ENCODE peak calls at places on chromosome 15, in ten cellular contexts. Y is erythroblast; F is amniotic stem cell; K is activated B cell treated with CpG ODN at 0.5 μM for 24 hours; A is T-helper 22 cell; E is stimulated activated CD4-positive, alpha-beta T cell treated with anti-CD3 and anti-CD28 coated beads, Interleukin-2, amount 100 ng/mL, for 48 hours; C is hepatic stellate cell; W is K562; G is HT-29; N is psoas muscle. I is an unnamed sample.

GRCh38 chr15:87557871-87558270 is 698.7 kb downstream of the NTRK3 start:
- DNase-seq in C (no peak), E (no peak), N (no peak), K (no peak), F (no peak), Y (no peak), A (no peak), G (no peak), W (no peak), I (no peak)

GRCh38 chr15:69154684-69155083 is 5.8 kb upstream of the GLCE start:
- DNase-seq in Y (no peak), N (no peak), A (no peak), G (no peak), K (no peak), E (no peak), C (peak), W (no peak), F (no peak), I (no peak)

GRCh38 chr15:64894395-64895056 is 17.2 kb upstream of the ANKDD1A start:
- DNase-seq in G (no peak), E (peak), Y (peak), W (no peak), K (peak), N (peak), C (no peak), A (peak), F (no peak), I (peak)

GRCh38 chr15:22955544-22956085 is 24.6 kb downstream of the CYFIP1 start:
- DNase-seq in F (no peak), C (no peak), K (no peak), N (no peak), W (no peak), Y (no peak), G (no peak), A (no peak), E (no peak), I (no peak)

GRCh38 chr15:89999676-90000174 is 1.4 kb upstream of the ZNF710 start:
- DNase-seq in E (no peak), N (peak), G (peak), A (no peak), W (no peak), F (no peak), K (no peak), Y (peak), C (peak), I (peak)

GRCh38 chr15:60970246-60971170 is 258.6 kb downstream of the RORA start:
- DNase-seq in K (no peak), C (no peak), G (no peak), W (no peak), A (no peak), N (no peak), E (no peak), F (no peak), Y (no peak), I (no peak)

GRCh38 chr15:85406916-85407315 is 26.5 kb downstream of the AKAP13 start:
- DNase-seq in E (no peak), A (no peak), Y (no peak), K (no peak), F (no peak), C (peak), W (no peak), N (no peak), G (no peak), I (no peak)

GRCh38 chr15:35557544-35557943 is 11.6 kb upstream of the DPH6 start:
- DNase-seq in A (no peak), C (peak), Y (peak), W (peak), F (peak), G (peak), E (no peak), K (no peak), N (no peak), I (no peak)

GRCh38 chr15:41621200-41622193 is 38.7 kb upstream of the MGA start:
- DNase-seq in K (peak), W (no peak), C (peak), E (peak), A (peak), N (peak), Y (peak), F (peak), G (no peak), I (peak)

GRCh38 chr15:40405501-40406381 is at the start of gene IVD:
- DNase-seq in Y (peak), K (peak), W (no peak), N (peak), C (peak), E (peak), F (peak), A (peak), G (peak), I (peak)

GRCh38 chr15:39640665-39641064 is 59.8 kb downstream of the THBS1 start:
- DNase-seq in N (no peak), K (no peak), F (no peak), G (no peak), A (no peak), Y (no peak), C (no peak), W (no peak), E (no peak), I (no peak)

GRCh38 chr15:41115652-41116115 is 396 bp downstream of the INO80 start:
- DNase-seq in K (peak), N (peak), F (no peak), A (peak), E (peak), C (no peak), G (no peak), Y (peak), W (peak), I (peak)

GRCh38 chr15:50879016-50879415 is 29.5 kb upstream of the AP4E1 start:
- DNase-seq in A (no peak), K (no peak), Y (no peak), N (no peak), C (no peak), E (no peak), G (no peak), W (no peak), F (no peak), I (no peak)

GRCh38 chr15:62665449-62665848 is 377.1 kb upstream of the TPM1 start:
- DNase-seq in A (no peak), K (no peak), G (no peak), C (peak), W (no peak), E (no peak), Y (no peak), F (no peak), N (no peak), I (peak)

GRCh38 chr15:76293361-76293760 is 17.9 kb downstream of the ETFA start:
- DNase-seq in W (no peak), C (no peak), A (no peak), K (no peak), Y (no peak), N (no peak), E (no peak), F (no peak), G (no peak), I (no peak)

GRCh38 chr15:56492786-56493555 is 28.0 kb upstream of the MNS1 start:
- DNase-seq in C (no peak), N (no peak), A (no peak), G (no peak), F (no peak), E (no peak), Y (peak), K (no peak), W (no peak), I (no peak)

GRCh38 chr15:24848050-24848449 is 106.7 kb upstream of the SNRPN start:
- DNase-seq in K (no peak), N (peak), W (no peak), A (no peak), Y (no peak), G (no peak), E (no peak), F (no peak), C (peak), I (peak)

GRCh38 chr15:86915811-86916331 is 836.2 kb downstream of the AGBL1 start:
- DNase-seq in F (no peak), W (peak), Y (peak), C (peak), G (peak), E (no peak), N (no peak), K (no peak), A (no peak), I (peak)

GRCh38 chr15:37220949-37221670 is 120.8 kb upstream of the MEIS2 start:
- DNase-seq in E (no peak), Y (no peak), F (no peak), K (no peak), A (no peak), N (no peak), C (no peak), W (no peak), G (no peak), I (no peak)

GRCh38 chr15:90178468-90179435 is 22.4 kb upstream of the SEMA4B start:
- DNase-seq in W (no peak), A (no peak), E (no peak), N (no peak), C (no peak), K (no peak), F (no peak), Y (no peak), G (no peak), I (no peak)

GRCh38 chr15:63441266-63441665 is 59.6 kb upstream of the CA12 start:
- DNase-seq in E (no peak), G (no peak), N (no peak), F (no peak), W (no peak), A (no peak), K (no peak), Y (no peak), C (no peak), I (no peak)

GRCh38 chr15:71191296-71191695 is 76.0 kb downstream of the THSD4 start:
- DNase-seq in K (no peak), G (no peak), C (no peak), N (no peak), F (no peak), E (no peak), Y (no peak), A (no peak), W (no peak), I (no peak)

GRCh38 chr15:88498991-88499390 is 31.5 kb downstream of the MRPS11 start:
- DNase-seq in N (no peak), Y (no peak), F (no peak), E (no peak), W (no peak), A (no peak), C (no peak), G (no peak), K (no peak), I (no peak)

GRCh38 chr15:81820236-81820635 is 225.6 kb downstream of the MEX3B start:
- DNase-seq in G (no peak), A (no peak), F (peak), N (no peak), Y (no peak), E (no peak), C (no peak), W (no peak), K (no peak), I (no peak)

GRCh38 chr15:65724479-65724878 is 67.6 kb downstream of the DENND4A start:
- DNase-seq in Y (no peak), K (no peak), A (no peak), C (no peak), E (no peak), F (no peak), W (no peak), N (no peak), G (no peak), I (no peak)

GRCh38 chr15:77025471-77025901 is 30.6 kb downstream of the PSTPIP1 start:
- DNase-seq in W (no peak), F (no peak), C (no peak), G (no peak), N (no peak), A (no peak), K (peak), Y (no peak), E (no peak), I (no peak)

GRCh38 chr15:80095959-80096358 is 36.5 kb downstream of the ZFAND6 start:
- DNase-seq in K (no peak), A (no peak), E (no peak), G (no peak), Y (no peak), C (no peak), N (no peak), W (no peak), F (no peak), I (no peak)

GRCh38 chr15:73346735-73347312 is 21.9 kb downstream of the HCN4 start:
- DNase-seq in E (peak), Y (peak), G (peak), A (no peak), K (peak), C (no peak), W (peak), F (no peak), N (peak), I (peak)

GRCh38 chr15:22952826-22953579 is 27.2 kb downstream of the CYFIP1 start:
- DNase-seq in G (no peak), A (no peak), K (no peak), N (no peak), C (no peak), E (no peak), F (no peak), W (no peak), Y (no peak), I (no peak)

GRCh38 chr15:49023354-49023753 is 22.9 kb downstream of the SECISBP2L start:
- DNase-seq in G (no peak), N (no peak), C (no peak), Y (no peak), E (no peak), W (no peak), A (no peak), K (no peak), F (no peak), I (no peak)

GRCh38 chr15:85763557-85764303 is 31.0 kb downstream of the KLHL25 start:
- DNase-seq in E (no peak), W (no peak), G (no peak), C (no peak), Y (no peak), A (no peak), F (no peak), N (no peak), K (no peak), I (no peak)

GRCh38 chr15:40826123-40827075 is 2.1 kb downstream of the PPP1R14D start:
- DNase-seq in F (no peak), G (peak), N (no peak), C (no peak), Y (peak), E (no peak), A (no peak), K (no peak), W (peak), I (no peak)

GRCh38 chr15:70762469-70763119 is 764 bp downstream of the UACA start:
- DNase-seq in G (peak), Y (peak), C (no peak), A (no peak), E (peak), K (peak), W (no peak), N (peak), F (no peak), I (peak)

GRCh38 chr15:81000626-81001179 is at the start of gene TLNRD1:
- DNase-seq in E (peak), G (peak), F (peak), W (peak), K (peak), Y (peak), C (peak), A (peak), N (peak), I (peak)

GRCh38 chr15:68677996-68678395 is 99.2 kb downstream of the CORO2B start:
- DNase-seq in Y (no peak), F (no peak), A (no peak), G (no peak), E (no peak), N (no peak), C (no peak), K (no peak), W (no peak), I (no peak)

GRCh38 chr15:48565560-48566482 is 79.7 kb downstream of the FBN1 start:
- DNase-seq in W (no peak), E (no peak), C (peak), Y (peak), N (no peak), K (no peak), G (peak), F (peak), A (no peak), I (no peak)

GRCh38 chr15:32935139-32935538 is 217.3 kb downstream of the GREM1 start:
- DNase-seq in G (no peak), C (no peak), Y (no peak), F (no peak), W (no peak), A (no peak), K (no peak), E (no peak), N (no peak), I (no peak)